ENCODE peak calls at places on chromosomes 13 and 19, in seven cellular contexts. X is CD4-positive, alpha-beta memory T cell; A is effector memory CD4-positive, alpha-beta T cell; L is PC-3; R is body of pancreas; S is fibroblast of lung; H is ovary. J is an unnamed sample.
A peak's percentile ranks its signal among the peaks of the same experiment; 100 is the strongest.

GRCh38 chr19:29789007-29789406 is 22.8 kb upstream of the CCNE1 start:
- DNase-seq in A (no peak), X (no peak), S (no peak), H (no peak), R (no peak), L (no peak), J (no peak)

GRCh38 chr19:7912144-7912696 is 2.4 kb upstream of the TGFBR3L start:
- DNase-seq in H (no peak), L (no peak), R (no peak), A (no peak), S (no peak), X (no peak), J (no peak)

GRCh38 chr19:16575282-16575681 is 3.1 kb upstream of the SLC35E1 start:
- DNase-seq in L (no peak), S (no peak), A (no peak), X (no peak), R (no peak), H (no peak), J (no peak)

GRCh38 chr19:54399189-54399588 is 16.1 kb upstream of the TTYH1 start:
- DNase-seq in S (no peak), R (no peak), A (no peak), L (peak; percentile 43), X (no peak), H (no peak), J (no peak)

GRCh38 chr19:13784731-13785452 is 10.4 kb upstream of the ZSWIM4 start:
- DNase-seq in R (peak; percentile 81), S (peak; percentile 67), H (peak; percentile 62), X (peak; percentile 63), L (peak; percentile 86), A (peak; percentile 43), J (peak; percentile 72)

GRCh38 chr13:91817250-91817649 is 418.8 kb downstream of the GPC5 start:
- DNase-seq in S (peak; percentile 30), X (no peak), R (no peak), L (peak; percentile 44), H (no peak), A (no peak), J (no peak)

GRCh38 chr13:102721800-102722231 is 27.0 kb upstream of the METTL21C start:
- DNase-seq in H (no peak), A (no peak), L (no peak), R (no peak), X (no peak), S (peak; percentile 8), J (no peak)

GRCh38 chr19:38496603-38497487 is 63.4 kb downstream of the RYR1 start:
- DNase-seq in X (no peak), L (no peak), H (peak; percentile 86), R (no peak), A (no peak), S (no peak), J (no peak)

DNA sequence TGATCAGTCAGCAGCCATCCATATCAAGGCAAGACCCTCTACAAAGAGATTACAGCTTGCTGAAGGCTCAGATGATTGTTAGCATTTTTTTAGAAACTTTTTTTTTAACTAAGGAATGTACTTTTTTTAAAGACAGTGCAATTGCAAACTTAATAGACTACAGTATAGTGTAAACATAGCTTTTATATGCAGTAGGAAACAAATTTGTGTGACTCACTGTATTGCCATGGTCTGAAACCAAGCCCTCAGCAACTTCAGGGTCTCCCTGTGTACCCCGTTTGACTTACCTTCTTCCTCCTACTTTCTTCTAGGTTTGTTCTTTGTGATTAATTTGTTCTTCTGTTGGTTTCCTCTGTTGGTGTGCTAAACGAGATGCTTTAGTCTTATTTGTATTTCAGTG is 93.0 kb upstream of the TEX29 start:
- DNase-seq in X (no peak), L (no peak), A (no peak), H (no peak), R (no peak), S (no peak), J (no peak)
- H3K36me3 ChIP-seq in X (peaks cover 15% of the 10 kb centered on the region), L (no peaks in the 10 kb centered on the region), A (peaks cover 22% of the 10 kb centered on the region), H (no peaks in the 10 kb centered on the region), R (no peaks in the 10 kb centered on the region), S (peaks cover 2% of the 10 kb centered on the region), J (peaks cover 19% of the 10 kb centered on the region)

GRCh38 chr13:26456578-26457119 is 100.8 kb upstream of the WASF3 start:
- DNase-seq in S (no peak), H (no peak), R (no peak), L (no peak), X (no peak), A (no peak), J (no peak)

GRCh38 chr13:26460652-26461051 is 96.8 kb upstream of the WASF3 start:
- DNase-seq in X (no peak), R (peak; percentile 77), A (no peak), H (peak; percentile 28), S (no peak), L (no peak), J (no peak)

GRCh38 chr13:26458196-26458734 is 99.2 kb upstream of the WASF3 start:
- DNase-seq in S (no peak), A (no peak), L (no peak), R (no peak), X (no peak), H (no peak), J (no peak)

GRCh38 chr13:26457212-26457611 is 100.3 kb upstream of the WASF3 start:
- DNase-seq in S (no peak), L (peak; percentile 46), H (no peak), X (no peak), A (no peak), R (peak; percentile 37), J (no peak)

DNA sequence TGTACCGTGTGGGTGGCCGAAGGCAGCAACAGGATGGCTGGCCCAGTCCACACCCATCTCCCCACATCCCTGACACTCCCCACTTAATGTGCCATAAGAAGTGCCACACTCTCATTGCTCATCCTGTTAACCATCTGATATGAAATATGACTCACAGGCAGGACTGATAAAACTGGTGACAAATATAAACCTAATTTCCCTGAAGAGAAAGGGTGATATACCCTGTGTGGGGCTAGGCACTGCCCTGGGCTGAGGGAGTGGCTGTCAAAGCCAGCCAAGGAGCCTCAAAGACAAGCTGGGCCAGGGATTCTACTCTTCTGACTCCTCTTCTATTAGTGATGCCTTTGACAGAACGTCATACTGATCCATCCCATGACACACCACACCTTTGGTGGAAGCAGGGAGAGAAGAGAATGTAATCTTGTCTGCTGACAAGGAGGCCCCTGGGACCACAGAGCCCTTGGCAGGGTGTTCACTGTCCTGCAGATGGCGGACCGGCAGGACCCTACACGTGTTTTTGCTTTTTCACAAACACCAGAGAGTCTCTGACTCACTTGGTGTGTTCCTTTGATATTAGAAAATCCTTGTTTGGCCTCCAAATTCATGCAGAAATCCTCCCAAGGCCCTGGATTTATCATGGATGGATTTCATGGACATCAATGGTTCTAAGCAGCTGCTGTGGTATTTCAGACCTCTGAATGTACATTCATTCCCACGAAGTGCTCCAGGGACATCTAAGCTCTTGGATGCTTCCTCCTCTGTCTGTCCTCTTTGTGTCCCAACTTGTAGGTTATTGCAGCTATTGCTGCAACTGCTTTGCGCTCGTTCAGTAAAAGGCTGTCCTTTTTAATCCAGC is 98.0 kb upstream of the WASF3 start:
- DNase-seq in L (peak; percentile 61), A (no peak), X (no peak), S (no peak), H (no peak), R (peak; percentile 35), J (no peak)
- H3K27ac ChIP-seq in L (no peak overlapping the region), A (no peak overlapping the region), X (no peak overlapping the region), S (peak overlapping the region; percentile 47), H (no peak overlapping the region), R (no peak overlapping the region), J (no peak overlapping the region)

GRCh38 chr19:36528921-36529518 is 949 bp upstream of the ZNF260 start:
- DNase-seq in H (no peak), X (no peak), R (no peak), A (no peak), L (no peak), S (no peak), J (no peak)
- H3K9me3 ChIP-seq in H (no peaks in the 10 kb centered on the region), X (no peaks in the 10 kb centered on the region), R (no peaks in the 10 kb centered on the region), A (peaks cover 12% of the 10 kb centered on the region), L (peaks cover 16% of the 10 kb centered on the region), S (no peaks in the 10 kb centered on the region), J (peaks cover 33% of the 10 kb centered on the region)

GRCh38 chr19:12706332-12706718 is 9.9 kb upstream of the FBXW9 start:
- DNase-seq in L (no peak), R (no peak), H (no peak), X (no peak), A (no peak), S (no peak), J (no peak)

GRCh38 chr19:12703056-12703455 is 6.6 kb upstream of the FBXW9 start:
- DNase-seq in L (peak; percentile 52), A (no peak), H (no peak), X (no peak), S (peak; percentile 34), R (no peak), J (no peak)

GRCh38 chr19:12705169-12705568 is 8.7 kb upstream of the FBXW9 start:
- DNase-seq in H (no peak), L (no peak), A (no peak), X (no peak), S (no peak), R (no peak), J (no peak)

GRCh38 chr19:12708641-12709040 is 12.2 kb upstream of the FBXW9 start:
- DNase-seq in X (no peak), L (no peak), A (no peak), H (no peak), S (no peak), R (no peak), J (no peak)

GRCh38 chr19:12705654-12706331 is 9.4 kb upstream of the FBXW9 start:
- DNase-seq in A (no peak), X (no peak), L (no peak), R (no peak), S (no peak), H (no peak), J (no peak)
- H3K36me3 ChIP-seq in A (peaks cover 64% of the 10 kb centered on the region), X (peaks cover 49% of the 10 kb centered on the region), L (peaks cover 77% of the 10 kb centered on the region), R (peaks cover 19% of the 10 kb centered on the region), S (peaks cover 49% of the 10 kb centered on the region), H (no peaks in the 10 kb centered on the region), J (peaks cover 42% of the 10 kb centered on the region)

GRCh38 chr19:49430678-49431329 is 5.6 kb downstream of the GFY start:
- DNase-seq in A (no peak), L (no peak), H (no peak), X (no peak), R (no peak), S (no peak), J (peak; percentile 47)
- H3K27ac ChIP-seq in A (no peak overlapping the region), L (no peak overlapping the region), H (no peak overlapping the region), X (no peak overlapping the region), R (no peak overlapping the region), S (no peak overlapping the region), J (no peak overlapping the region)

GRCh38 chr19:57512845-57513244 is 13.1 kb downstream of the ZNF773 start:
- DNase-seq in R (no peak), X (no peak), H (no peak), S (peak; percentile 49), L (no peak), A (no peak), J (peak; percentile 10)
- H3K9me3 ChIP-seq in R (no peaks in the 10 kb centered on the region), X (peaks cover 3% of the 10 kb centered on the region), H (no peaks in the 10 kb centered on the region), S (peaks cover 1% of the 10 kb centered on the region), L (peaks cover 58% of the 10 kb centered on the region), A (peaks cover 39% of the 10 kb centered on the region), J (peaks cover 68% of the 10 kb centered on the region)

GRCh38 chr19:4707956-4708650 is 15.5 kb downstream of the DPP9 start:
- DNase-seq in S (peak; percentile 80), A (no peak), R (peak; percentile 77), L (no peak), H (no peak), X (no peak), J (no peak)
- H3K36me3 ChIP-seq in S (peaks cover 39% of the 10 kb centered on the region), A (peaks cover 55% of the 10 kb centered on the region), R (peaks cover 4% of the 10 kb centered on the region), L (peaks cover 43% of the 10 kb centered on the region), H (no peaks in the 10 kb centered on the region), X (peaks cover 25% of the 10 kb centered on the region), J (peaks cover 43% of the 10 kb centered on the region)